ENCODE peak calls at places on chromosomes 13 and 19, in six cellular contexts. Q is KBM-7, X is Calu3, H is body of pancreas, G is HAP-1, F is myocyte. J is an unnamed sample.

GRCh38 chr13:50400035-50400726 is 384.9 kb downstream of the KCNRG start:
- DNase-seq in G (no peak), Q (no peak), F (peak), X (no peak), H (peak), J (no peak)

GRCh38 chr19:28960986-28961705 is 251.8 kb downstream of the UQCRFS1 start:
- DNase-seq in G (no peak), H (no peak), Q (no peak), F (peak), X (peak), J (no peak)

GRCh38 chr13:45370922-45371406 is 30.0 kb upstream of the TPT1 start:
- DNase-seq in H (peak), X (no peak), F (peak), G (peak), Q (peak), J (peak)

GRCh38 chr13:33379597-33379996 is 94.0 kb upstream of the STARD13 start:
- DNase-seq in X (no peak), H (peak), Q (no peak), G (no peak), F (no peak), J (no peak)

GRCh38 chr19:16596399-16596798 is 24.2 kb upstream of the SLC35E1 start:
- DNase-seq in G (no peak), F (no peak), Q (no peak), H (no peak), X (no peak), J (no peak)

GRCh38 chr13:25372275-25373081 is 704 bp downstream of the ATP8A2 start:
- DNase-seq in X (no peak), Q (no peak), F (no peak), H (no peak), G (peak), J (no peak)

GRCh38 chr13:100280681-100281080 is 191.8 kb downstream of the PCCA start:
- DNase-seq in Q (no peak), H (no peak), F (peak), X (no peak), G (no peak), J (no peak)

GRCh38 chr13:86810385-86810784 is 860.8 kb upstream of the SLITRK5 start:
- DNase-seq in H (no peak), Q (no peak), X (no peak), G (no peak), F (no peak), J (no peak)

GRCh38 chr19:4730740-4731171 is 7.1 kb upstream of the DPP9 start:
- DNase-seq in X (peak), F (no peak), Q (peak), H (peak), G (peak), J (no peak)

GRCh38 chr19:49712397-49712859 is 21.5 kb downstream of the CPT1C start:
- DNase-seq in H (peak), X (peak), G (peak), Q (no peak), F (no peak), J (no peak)

GRCh38 chr13:77832339-77833100 is 86.1 kb downstream of the EDNRB start:
- DNase-seq in X (no peak), F (peak), Q (peak), G (no peak), H (no peak), J (no peak)

GRCh38 chr19:29687244-29687896 is 22.1 kb downstream of the PLEKHF1 start:
- DNase-seq in F (peak), H (no peak), X (no peak), Q (peak), G (no peak), J (no peak)

GRCh38 chr19:3699741-3700241 is 477 bp downstream of the PIP5K1C start:
- DNase-seq in Q (no peak), X (no peak), F (no peak), H (no peak), G (no peak), J (no peak)

GRCh38 chr13:31088826-31089420 is 72.8 kb downstream of the HSPH1 start:
- DNase-seq in X (no peak), G (no peak), H (no peak), Q (no peak), F (no peak), J (no peak)

GRCh38 chr19:2494447-2495129 is 18.7 kb downstream of the GADD45B start:
- DNase-seq in G (peak), H (peak), Q (peak), F (peak), X (peak), J (peak)

GRCh38 chr13:38223093-38223492 is 126.6 kb upstream of the UFM1 start:
- DNase-seq in F (peak), Q (no peak), H (no peak), G (peak), X (no peak), J (no peak)

GRCh38 chr19:44341794-44342193 is 14.7 kb downstream of the ZNF112 start:
- DNase-seq in X (no peak), Q (no peak), G (no peak), F (no peak), H (no peak), J (no peak)